ENCODE peak calls at places on chromosomes 3 and 15, in five cellular contexts. A is WERI-Rb-1, Z is endothelial cell, K is fibroblast of pulmonary artery, P is BJ. I is an unnamed sample.

GRCh38 chr3:8220291-8220690 is 281.3 kb upstream of the LMCD1 start:
- DNase-seq in A (no peak), P (no peak), K (no peak), Z (no peak), I (no peak)

GRCh38 chr3:158106773-158107461 is 697 bp upstream of the SHOX2 start:
- DNase-seq in P (no peak), K (no peak), A (peak), Z (peak), I (peak)

GRCh38 chr15:74664028-74664616 is 31.7 kb downstream of the EDC3 start:
- DNase-seq in K (peak), Z (no peak), A (no peak), P (no peak), I (no peak)

GRCh38 chr3:52857870-52858269 is 23.1 kb upstream of the MUSTN1 start:
- DNase-seq in P (no peak), A (no peak), Z (no peak), K (no peak), I (no peak)

GRCh38 chr15:62188744-62189143 is 23.7 kb upstream of the C2CD4B start:
- DNase-seq in P (no peak), Z (no peak), K (no peak), A (no peak), I (no peak)

GRCh38 chr3:59327324-59327939 is 277.6 kb upstream of the CFAP20DC start:
- DNase-seq in A (no peak), P (peak), K (peak), Z (no peak), I (no peak)

GRCh38 chr3:52366527-52366926 is 50.4 kb downstream of the DNAH1 start:
- DNase-seq in P (no peak), Z (no peak), K (no peak), A (no peak), I (no peak)

GRCh38 chr15:99174989-99175388 is 70.1 kb downstream of the SYNM start:
- DNase-seq in K (no peak), P (no peak), A (no peak), Z (no peak), I (no peak)

DNA sequence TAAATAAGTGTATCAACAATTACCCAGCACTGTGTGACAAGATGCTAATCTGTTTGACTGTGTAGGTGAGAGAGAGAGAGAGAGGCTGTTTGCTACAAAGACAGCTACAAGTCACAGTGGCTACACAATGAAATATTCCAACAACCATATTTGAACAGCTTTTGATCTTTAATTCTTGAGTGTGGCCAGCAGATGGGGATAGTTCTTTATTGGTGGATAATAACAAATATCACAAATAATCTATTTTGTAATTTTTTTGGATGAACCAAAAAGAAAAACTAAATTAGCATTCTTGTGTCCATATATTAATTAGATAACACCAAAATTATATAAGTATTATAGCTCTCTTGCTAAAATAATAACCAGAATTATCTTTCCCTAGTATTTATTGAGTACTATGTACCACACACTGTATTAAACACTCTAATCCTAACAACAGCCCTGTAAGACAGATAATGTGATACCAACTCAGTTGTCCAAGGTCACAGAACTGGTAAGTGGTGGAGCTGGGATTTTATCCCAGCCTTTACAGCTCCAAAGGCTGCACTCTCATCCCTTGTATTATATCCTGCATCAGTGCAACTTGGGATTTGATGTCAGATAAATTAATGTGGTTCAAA is 61.9 kb upstream of the C3orf80 start:
- DNase-seq in A (no peak), P (no peak), K (peak), Z (no peak), I (no peak)
- TF ChIP-seq CTCF in A (no peak), P (peak), K (peak), Z (peak), I (peak)

GRCh38 chr3:72306800-72307341 is 521.9 kb upstream of the PROK2 start:
- DNase-seq in Z (no peak), A (peak), P (no peak), K (peak), I (no peak)
- TF ChIP-seq CTCF in Z (no peak), A (no peak), P (no peak), K (no peak), I (no peak)

GRCh38 chr15:89003865-89004725 is 84.2 kb upstream of the ABHD2 start:
- DNase-seq in Z (peak), P (no peak), K (peak), A (peak), I (peak)
- TF ChIP-seq CTCF in Z (no peak), P (peak), K (peak), A (peak), I (no peak)

DNA sequence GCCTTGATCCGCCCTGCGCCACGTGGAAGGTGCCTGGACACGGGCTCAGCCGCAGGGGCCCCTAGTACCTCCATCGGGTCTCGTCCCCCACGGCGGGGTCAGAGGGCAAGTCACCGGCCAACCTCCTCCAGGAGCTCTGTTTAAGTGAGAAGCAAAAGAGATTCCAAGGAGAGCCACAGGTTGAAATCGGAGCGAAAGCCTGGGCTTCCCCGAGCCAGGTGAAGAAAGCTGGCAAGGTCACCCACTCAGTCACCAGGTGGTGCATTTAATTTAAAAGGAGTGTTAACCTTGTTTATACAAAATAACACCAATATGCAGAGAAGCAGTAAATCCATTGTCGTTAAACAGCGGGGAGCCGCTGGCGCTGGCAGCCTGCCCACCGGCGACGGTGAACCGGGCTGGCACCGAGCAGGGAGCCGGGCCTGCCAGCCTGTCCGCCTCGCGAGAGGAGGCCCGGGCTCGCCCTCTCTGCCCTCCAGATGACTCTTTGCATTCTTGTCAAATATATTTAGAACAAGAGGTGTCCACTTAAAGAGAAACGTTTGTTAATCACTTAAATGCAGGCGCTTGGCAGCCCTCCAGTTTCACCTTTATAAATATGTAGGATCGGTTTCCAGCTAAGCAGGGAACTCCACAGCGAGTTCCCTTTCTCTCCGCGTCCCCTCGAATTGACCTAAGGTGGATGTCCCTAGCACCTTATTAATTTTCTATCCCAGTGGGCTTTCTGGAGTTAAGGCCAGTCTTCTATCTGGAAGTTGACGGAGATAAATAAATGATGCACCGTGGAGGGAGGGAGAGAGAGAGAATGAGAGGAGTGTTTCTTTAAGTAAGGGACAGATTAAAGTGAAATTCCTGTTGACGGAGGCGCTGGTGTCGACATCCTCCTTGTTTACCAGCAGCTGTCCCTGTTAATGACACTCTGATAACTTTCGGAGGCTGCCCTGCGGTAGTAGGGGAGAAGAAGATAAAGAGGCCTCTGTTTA is 277.2 kb upstream of the NR2F2 start:
- DNase-seq in Z (peak), A (no peak), K (peak), P (no peak), I (no peak)
- TF ChIP-seq CTCF in Z (no peak), A (no peak), K (no peak), P (no peak), I (no peak)

DNA sequence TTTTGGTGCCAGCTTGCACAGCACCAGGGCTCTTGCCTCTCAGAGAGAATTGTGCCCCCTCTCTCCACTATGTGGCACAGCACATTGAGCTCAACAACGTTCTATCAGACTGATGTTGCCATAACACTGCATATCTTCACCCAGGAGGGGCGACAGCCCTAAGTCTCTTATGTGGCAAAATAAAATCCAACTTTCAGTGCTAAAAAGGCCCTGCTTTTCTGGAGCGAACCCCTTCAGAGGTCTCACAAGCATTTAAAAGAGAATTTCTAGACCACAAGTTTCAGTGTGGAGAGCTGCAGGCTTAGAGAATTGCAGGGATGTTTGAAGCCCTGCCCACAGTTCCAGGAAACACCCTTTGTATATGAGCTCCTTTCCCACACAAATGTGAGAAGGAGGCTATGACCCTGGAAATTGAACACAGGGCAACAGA is 85.5 kb downstream of the LIPC start:
- DNase-seq in P (no peak), K (no peak), Z (no peak), A (no peak), I (peak)
- TF ChIP-seq CTCF in P (no peak), K (no peak), Z (no peak), A (peak), I (peak)

DNA sequence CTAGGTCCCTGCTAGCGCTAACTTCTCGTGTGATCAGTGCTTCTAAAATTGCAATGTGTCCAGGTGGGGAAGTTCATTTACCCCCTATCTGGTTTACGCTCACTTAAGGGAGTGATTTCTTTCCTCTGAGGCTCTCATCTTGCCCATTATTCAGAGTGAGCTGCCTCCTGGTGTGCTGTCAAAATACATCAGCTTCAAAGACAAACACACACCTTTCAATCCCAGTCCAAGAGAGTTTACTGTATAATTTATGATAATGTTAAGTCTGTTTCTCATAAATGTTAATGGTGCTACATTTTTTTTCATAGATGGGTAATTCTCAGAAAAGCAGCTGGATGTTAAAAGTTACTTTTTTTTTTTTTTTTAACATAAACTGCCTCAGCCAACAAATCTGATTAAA is 112.3 kb downstream of the RORA start:
- DNase-seq in Z (no peak), P (no peak), K (no peak), A (peak), I (no peak)
- TF ChIP-seq CTCF in Z (no peak), P (no peak), K (no peak), A (no peak), I (no peak)

I was measured in activated CD8-positive, alpha-beta T cell treated with anti-CD3 and anti-CD28 coated beads for 36 hours.